ENCODE peak calls at places on chromosomes 16 and 17, in ten cellular contexts. One of them, this sample, is unnamed.

GRCh38 chr17:48294989-48295892 is 134.8 kb downstream of the SKAP1 start:
- DNase-seq in A549: peak
- DNase-seq in heart left ventricle: no peak
- DNase-seq in H1: no peak
- DNase-seq in IMR-90: no peak
- DNase-seq in lower leg skin: no peak
- DNase-seq in ovary: no peak
- DNase-seq in transverse colon: no peak
- DNase-seq in tibial nerve: no peak
- DNase-seq in stomach: no peak
- DNase-seq in this sample: no peak

GRCh38 chr17:63934391-63935112 is 2.4 kb upstream of the CD79B start:
- DNase-seq in lower leg skin: no peak
- DNase-seq in H1: no peak
- DNase-seq in transverse colon: no peak
- DNase-seq in heart left ventricle: no peak
- DNase-seq in A549: no peak
- DNase-seq in tibial nerve: no peak
- DNase-seq in IMR-90: no peak
- DNase-seq in ovary: no peak
- DNase-seq in stomach: no peak
- DNase-seq in this sample: no peak

GRCh38 chr16:77214411-77215138 is 15.4 kb downstream of the SYCE1L start:
- DNase-seq in IMR-90: no peak
- DNase-seq in ovary: no peak
- DNase-seq in heart left ventricle: no peak
- DNase-seq in tibial nerve: no peak
- DNase-seq in transverse colon: no peak
- DNase-seq in A549: no peak
- DNase-seq in stomach: no peak
- DNase-seq in lower leg skin: peak
- DNase-seq in H1: no peak
- DNase-seq in this sample: no peak

GRCh38 chr17:12738624-12739023 is 50.7 kb upstream of the ARHGAP44 start:
- DNase-seq in ovary: no peak
- DNase-seq in IMR-90: no peak
- DNase-seq in transverse colon: no peak
- DNase-seq in heart left ventricle: no peak
- DNase-seq in A549: no peak
- DNase-seq in stomach: no peak
- DNase-seq in lower leg skin: no peak
- DNase-seq in H1: no peak
- DNase-seq in tibial nerve: no peak
- DNase-seq in this sample: no peak

GRCh38 chr17:37610971-37611370 is 1.8 kb upstream of the SYNRG start:
- DNase-seq in A549: peak
- DNase-seq in H1: no peak
- DNase-seq in IMR-90: peak
- DNase-seq in lower leg skin: no peak
- DNase-seq in stomach: no peak
- DNase-seq in heart left ventricle: no peak
- DNase-seq in tibial nerve: no peak
- DNase-seq in ovary: no peak
- DNase-seq in transverse colon: no peak
- DNase-seq in this sample: no peak

GRCh38 chr16:86316967-86317616 is 193.2 kb upstream of the FOXF1 start:
- DNase-seq in lower leg skin: no peak
- DNase-seq in stomach: no peak
- DNase-seq in transverse colon: no peak
- DNase-seq in H1: no peak
- DNase-seq in tibial nerve: no peak
- DNase-seq in A549: no peak
- DNase-seq in IMR-90: no peak
- DNase-seq in ovary: no peak
- DNase-seq in heart left ventricle: no peak
- DNase-seq in this sample: no peak

GRCh38 chr17:10742431-10742830 is 12.6 kb upstream of the TMEM220 start:
- DNase-seq in stomach: no peak
- DNase-seq in H1: no peak
- DNase-seq in A549: no peak
- DNase-seq in heart left ventricle: no peak
- DNase-seq in ovary: no peak
- DNase-seq in lower leg skin: peak
- DNase-seq in IMR-90: no peak
- DNase-seq in transverse colon: no peak
- DNase-seq in tibial nerve: no peak
- DNase-seq in this sample: no peak

GRCh38 chr17:40307001-40307690 is 1.8 kb upstream of the RARA start:
- DNase-seq in stomach: no peak
- DNase-seq in H1: no peak
- DNase-seq in tibial nerve: no peak
- DNase-seq in lower leg skin: peak
- DNase-seq in transverse colon: no peak
- DNase-seq in ovary: peak
- DNase-seq in heart left ventricle: no peak
- DNase-seq in A549: no peak
- DNase-seq in IMR-90: no peak
- DNase-seq in this sample: no peak

GRCh38 chr17:29608986-29609385 is 13.7 kb downstream of the CORO6 start:
- DNase-seq in heart left ventricle: peak
- DNase-seq in IMR-90: no peak
- DNase-seq in tibial nerve: no peak
- DNase-seq in H1: no peak
- DNase-seq in A549: no peak
- DNase-seq in stomach: no peak
- DNase-seq in lower leg skin: no peak
- DNase-seq in ovary: no peak
- DNase-seq in transverse colon: no peak
- DNase-seq in this sample: no peak

GRCh38 chr17:35432176-35433074 is at the start of gene SLFN12:
- DNase-seq in H1: peak
- DNase-seq in tibial nerve: peak
- DNase-seq in A549: no peak
- DNase-seq in heart left ventricle: no peak
- DNase-seq in stomach: peak
- DNase-seq in ovary: peak
- DNase-seq in transverse colon: peak
- DNase-seq in IMR-90: peak
- DNase-seq in lower leg skin: peak
- DNase-seq in this sample: peak

GRCh38 chr16:57660715-57661463 is 7.2 kb upstream of the ADGRG3 start:
- DNase-seq in stomach: no peak
- DNase-seq in tibial nerve: no peak
- DNase-seq in heart left ventricle: no peak
- DNase-seq in IMR-90: no peak
- DNase-seq in ovary: no peak
- DNase-seq in A549: no peak
- DNase-seq in transverse colon: no peak
- DNase-seq in lower leg skin: no peak
- DNase-seq in H1: no peak
- DNase-seq in this sample: no peak

GRCh38 chr16:83344014-83344413 is 463.8 kb upstream of the HSBP1 start:
- DNase-seq in lower leg skin: no peak
- DNase-seq in heart left ventricle: no peak
- DNase-seq in IMR-90: peak
- DNase-seq in tibial nerve: no peak
- DNase-seq in ovary: no peak
- DNase-seq in transverse colon: no peak
- DNase-seq in A549: peak
- DNase-seq in H1: no peak
- DNase-seq in stomach: no peak
- DNase-seq in this sample: no peak

GRCh38 chr17:14428640-14429029 is 127.8 kb downstream of the HS3ST3B1 start:
- DNase-seq in ovary: no peak
- DNase-seq in heart left ventricle: no peak
- DNase-seq in tibial nerve: no peak
- DNase-seq in IMR-90: no peak
- DNase-seq in stomach: no peak
- DNase-seq in A549: no peak
- DNase-seq in H1: no peak
- DNase-seq in lower leg skin: no peak
- DNase-seq in transverse colon: no peak
- DNase-seq in this sample: no peak

GRCh38 chr17:68771867-68772515 is 170.8 kb upstream of the FAM20A start:
- DNase-seq in A549: peak
- DNase-seq in heart left ventricle: no peak
- DNase-seq in IMR-90: peak
- DNase-seq in transverse colon: no peak
- DNase-seq in H1: no peak
- DNase-seq in lower leg skin: no peak
- DNase-seq in tibial nerve: peak
- DNase-seq in stomach: no peak
- DNase-seq in ovary: no peak
- DNase-seq in this sample: no peak

GRCh38 chr17:76845524-76845923 is 22.7 kb upstream of the MGAT5B start:
- DNase-seq in H1: no peak
- DNase-seq in stomach: no peak
- DNase-seq in heart left ventricle: no peak
- DNase-seq in ovary: no peak
- DNase-seq in IMR-90: peak
- DNase-seq in transverse colon: no peak
- DNase-seq in lower leg skin: no peak
- DNase-seq in tibial nerve: no peak
- DNase-seq in A549: no peak
- DNase-seq in this sample: no peak

GRCh38 chr17:11720816-11721215 is 122.5 kb downstream of the DNAH9 start:
- DNase-seq in A549: no peak
- DNase-seq in tibial nerve: no peak
- DNase-seq in H1: no peak
- DNase-seq in stomach: no peak
- DNase-seq in heart left ventricle: no peak
- DNase-seq in transverse colon: no peak
- DNase-seq in IMR-90: no peak
- DNase-seq in lower leg skin: no peak
- DNase-seq in ovary: no peak
- DNase-seq in this sample: no peak

GRCh38 chr16:89700649-89701424 is 668 bp downstream of the SPATA2L start:
- DNase-seq in H1: no peak
- DNase-seq in lower leg skin: peak
- DNase-seq in A549: peak
- DNase-seq in stomach: peak
- DNase-seq in heart left ventricle: peak
- DNase-seq in transverse colon: peak
- DNase-seq in IMR-90: peak
- DNase-seq in ovary: peak
- DNase-seq in tibial nerve: no peak
- DNase-seq in this sample: no peak

GRCh38 chr16:89697161-89697615 is 4.3 kb downstream of the SPATA2L start:
- DNase-seq in A549: no peak
- DNase-seq in IMR-90: no peak
- DNase-seq in stomach: no peak
- DNase-seq in ovary: peak
- DNase-seq in heart left ventricle: no peak
- DNase-seq in tibial nerve: no peak
- DNase-seq in transverse colon: no peak
- DNase-seq in H1: no peak
- DNase-seq in lower leg skin: no peak
- DNase-seq in this sample: no peak

GRCh38 chr16:89701425-89702406 is at the start of gene SPATA2L:
- DNase-seq in ovary: peak
- DNase-seq in A549: peak
- DNase-seq in heart left ventricle: peak
- DNase-seq in H1: peak
- DNase-seq in lower leg skin: peak
- DNase-seq in stomach: peak
- DNase-seq in IMR-90: peak
- DNase-seq in tibial nerve: peak
- DNase-seq in transverse colon: peak
- DNase-seq in this sample: peak

GRCh38 chr16:89697616-89698331 is 3.7 kb downstream of the SPATA2L start:
- DNase-seq in heart left ventricle: no peak
- DNase-seq in A549: no peak
- DNase-seq in IMR-90: no peak
- DNase-seq in tibial nerve: no peak
- DNase-seq in lower leg skin: no peak
- DNase-seq in transverse colon: no peak
- DNase-seq in stomach: no peak
- DNase-seq in H1: no peak
- DNase-seq in ovary: peak
- DNase-seq in this sample: no peak

GRCh38 chr16:89700100-89700648 is 1.3 kb downstream of the SPATA2L start:
- DNase-seq in IMR-90: peak
- DNase-seq in H1: peak
- DNase-seq in heart left ventricle: peak
- DNase-seq in A549: peak
- DNase-seq in stomach: peak
- DNase-seq in ovary: peak
- DNase-seq in tibial nerve: peak
- DNase-seq in transverse colon: peak
- DNase-seq in lower leg skin: peak
- DNase-seq in this sample: peak
- TF ChIP-seq POLR2A in IMR-90: peak
- TF ChIP-seq POLR2A in H1: peak
- TF ChIP-seq POLR2A in heart left ventricle: peak
- TF ChIP-seq POLR2A in A549: no peak
- TF ChIP-seq POLR2A in stomach: no peak
- TF ChIP-seq POLR2A in ovary: peak
- TF ChIP-seq POLR2A in tibial nerve: peak
- TF ChIP-seq POLR2A in transverse colon: peak
- TF ChIP-seq POLR2A in lower leg skin: no peak
- TF ChIP-seq POLR2A in this sample: no peak

GRCh38 chr17:42680331-42680808 is 1.3 kb downstream of the CCR10 start:
- DNase-seq in stomach: no peak
- DNase-seq in ovary: no peak
- DNase-seq in A549: peak
- DNase-seq in transverse colon: peak
- DNase-seq in heart left ventricle: peak
- DNase-seq in H1: no peak
- DNase-seq in tibial nerve: peak
- DNase-seq in lower leg skin: no peak
- DNase-seq in IMR-90: peak
- DNase-seq in this sample: no peak
- TF ChIP-seq POLR2A in stomach: no peak
- TF ChIP-seq POLR2A in ovary: no peak
- TF ChIP-seq POLR2A in A549: no peak
- TF ChIP-seq POLR2A in transverse colon: no peak
- TF ChIP-seq POLR2A in heart left ventricle: no peak
- TF ChIP-seq POLR2A in H1: no peak
- TF ChIP-seq POLR2A in tibial nerve: no peak
- TF ChIP-seq POLR2A in lower leg skin: no peak
- TF ChIP-seq POLR2A in IMR-90: no peak
- TF ChIP-seq POLR2A in this sample: no peak

GRCh38 chr16:53434436-53435065 is at the start of gene RBL2:
- DNase-seq in IMR-90: peak
- DNase-seq in transverse colon: peak
- DNase-seq in lower leg skin: peak
- DNase-seq in tibial nerve: peak
- DNase-seq in stomach: peak
- DNase-seq in ovary: peak
- DNase-seq in H1: no peak
- DNase-seq in A549: peak
- DNase-seq in heart left ventricle: peak
- DNase-seq in this sample: peak
- TF ChIP-seq POLR2A in IMR-90: peak
- TF ChIP-seq POLR2A in transverse colon: peak
- TF ChIP-seq POLR2A in lower leg skin: no peak
- TF ChIP-seq POLR2A in tibial nerve: peak
- TF ChIP-seq POLR2A in stomach: no peak
- TF ChIP-seq POLR2A in ovary: peak
- TF ChIP-seq POLR2A in H1: peak
- TF ChIP-seq POLR2A in A549: peak
- TF ChIP-seq POLR2A in heart left ventricle: peak
- TF ChIP-seq POLR2A in this sample: peak

GRCh38 chr17:8831234-8831849 is 32.2 kb upstream of the MFSD6L start:
- DNase-seq in heart left ventricle: no peak
- DNase-seq in transverse colon: no peak
- DNase-seq in ovary: no peak
- DNase-seq in H1: no peak
- DNase-seq in lower leg skin: peak
- DNase-seq in tibial nerve: no peak
- DNase-seq in IMR-90: no peak
- DNase-seq in A549: no peak
- DNase-seq in stomach: no peak
- DNase-seq in this sample: no peak
- TF ChIP-seq POLR2A in heart left ventricle: no peak
- TF ChIP-seq POLR2A in transverse colon: no peak
- TF ChIP-seq POLR2A in ovary: no peak
- TF ChIP-seq POLR2A in H1: no peak
- TF ChIP-seq POLR2A in lower leg skin: no peak
- TF ChIP-seq POLR2A in tibial nerve: no peak
- TF ChIP-seq POLR2A in IMR-90: no peak
- TF ChIP-seq POLR2A in A549: no peak
- TF ChIP-seq POLR2A in stomach: no peak
- TF ChIP-seq POLR2A in this sample: peak

This sample was measured in GM12892.